ENCODE peak calls at places on chromosome 2, in five cellular contexts. S is CD8-positive, alpha-beta T cell; W is stimulated activated naive B cell treated with anti-CD40 and anti-IgM and Interleukin-4, amounts not matched to agents 10 μg/mL and 1 μg/mL and 100 μg/mL, for 72 hours; Z is activated CD4-positive, alpha-beta T cell treated with anti-CD3 and anti-CD28 coated beads for 1 hour; D is activated CD8-positive, alpha-beta memory T cell treated with anti-CD3 and anti-CD28 coated beads, Interleukin-2, amount 10 ng/mL, durations not matched to agents 7 days and 5 days. C is an unnamed sample.

GRCh38 chr2:169221745-169222369 is 140.5 kb downstream of the LRP2 start:
- DNase-seq in S (no peak), W (no peak), Z (no peak), D (no peak), C (no peak)

GRCh38 chr2:38296381-38296780 is 80.7 kb downstream of the ATL2 start:
- DNase-seq in S (no peak), W (no peak), Z (no peak), D (no peak), C (no peak)

GRCh38 chr2:223235986-223236385 is 184.0 kb downstream of the KCNE4 start:
- DNase-seq in S (no peak), W (no peak), Z (no peak), D (no peak), C (no peak)

GRCh38 chr2:136764397-136765255 is 719 bp upstream of the THSD7B start:
- DNase-seq in S (no peak), W (no peak), Z (no peak), D (no peak), C (peak)

GRCh38 chr2:60954139-60954538 is 63.4 kb upstream of the PEX13 start:
- DNase-seq in S (no peak), W (no peak), Z (no peak), D (no peak), C (no peak)

GRCh38 chr2:60553496-60553991 is at the start of gene BCL11A:
- DNase-seq in S (no peak), W (peak), Z (no peak), D (no peak), C (peak)

GRCh38 chr2:44016282-44016681 is 20.5 kb upstream of the LRPPRC start:
- DNase-seq in S (peak), W (no peak), Z (no peak), D (peak), C (peak)

GRCh38 chr2:68974946-68975665 is 670 bp downstream of the GKN1 start:
- DNase-seq in S (no peak), W (no peak), Z (no peak), D (no peak), C (no peak)

GRCh38 chr2:238561230-238561629 is 134.5 kb downstream of the ASB1 start:
- DNase-seq in S (no peak), W (no peak), Z (no peak), D (no peak), C (peak)

GRCh38 chr2:160913323-160913722 is 246.9 kb upstream of the TANK start:
- DNase-seq in S (no peak), W (no peak), Z (no peak), D (no peak), C (no peak)

GRCh38 chr2:106269591-106270291 is 75.6 kb upstream of the UXS1 start:
- DNase-seq in S (peak), W (peak), Z (no peak), D (peak), C (peak)

GRCh38 chr2:220182790-220183189 is 555.4 kb downstream of the SLC4A3 start:
- DNase-seq in S (no peak), W (no peak), Z (no peak), D (no peak), C (no peak)

GRCh38 chr2:150571121-150571520 is 83.7 kb upstream of the RND3 start:
- DNase-seq in S (no peak), W (no peak), Z (no peak), D (no peak), C (no peak)

GRCh38 chr2:104429978-104430740 is 423.8 kb upstream of the POU3F3 start:
- DNase-seq in S (no peak), W (no peak), Z (no peak), D (no peak), C (no peak)

GRCh38 chr2:2107140-2107539 is 223.9 kb downstream of the MYT1L start:
- DNase-seq in S (no peak), W (no peak), Z (no peak), D (no peak), C (no peak)

C was measured in GM10248.